ENCODE peak calls at places on chromosomes 5 and 9, in six cellular contexts. H is heart right ventricle, T is neural crest cell, K is Peyer's patch, Y is HCT116, S is glutamatergic neuron. N is an unnamed sample.

GRCh38 chr9:119234636-119235035 is 134.6 kb downstream of the BRINP1 start:
- DNase-seq in H (no peak), T (no peak), K (no peak), Y (no peak), S (no peak), N (no peak)

GRCh38 chr9:27476870-27477269 is 47.2 kb upstream of the IFNK start:
- DNase-seq in H (no peak), T (no peak), K (no peak), Y (no peak), S (no peak), N (no peak)

GRCh38 chr5:72507360-72508238 is at the start of gene ZNF366:
- DNase-seq in H (no peak), T (no peak), K (no peak), Y (no peak), S (no peak), N (peak)

GRCh38 chr9:109742759-109743388 is 37.1 kb upstream of the PALM2AKAP2 start:
- DNase-seq in H (no peak), T (no peak), K (no peak), Y (no peak), S (no peak), N (no peak)

GRCh38 chr9:116437411-116438370 is 249.4 kb upstream of the TRIM32 start:
- DNase-seq in H (no peak), T (no peak), K (no peak), Y (no peak), S (no peak), N (no peak)

GRCh38 chr9:128361296-128361980 is 9.7 kb upstream of the URM1 start:
- DNase-seq in H (no peak), T (no peak), K (no peak), Y (no peak), S (no peak), N (no peak)

GRCh38 chr9:107019216-107019615 is 156.2 kb downstream of the ZNF462 start:
- DNase-seq in H (no peak), T (no peak), K (no peak), Y (no peak), S (no peak), N (no peak)

GRCh38 chr5:56950626-56951130 is 1.2 kb downstream of the MIER3 start:
- DNase-seq in H (peak), T (peak), K (peak), Y (peak), S (peak), N (peak)

GRCh38 chr5:157818368-157818767 is 40.6 kb downstream of the CLINT1 start:
- DNase-seq in H (no peak), T (no peak), K (no peak), Y (no peak), S (no peak), N (no peak)

GRCh38 chr5:40603378-40603777 is 76.3 kb upstream of the PTGER4 start:
- DNase-seq in H (no peak), T (no peak), K (no peak), Y (no peak), S (no peak), N (no peak)

GRCh38 chr5:56908942-56909293 is 478 bp upstream of the SETD9 start:
- DNase-seq in H (peak), T (no peak), K (no peak), Y (peak), S (peak), N (no peak)

GRCh38 chr5:14745753-14746152 is 81.2 kb downstream of the OTULIN start:
- DNase-seq in H (no peak), T (no peak), K (no peak), Y (no peak), S (no peak), N (no peak)

GRCh38 chr9:33498387-33498786 is 24.7 kb upstream of the NOL6 start:
- DNase-seq in H (no peak), T (no peak), K (no peak), Y (no peak), S (no peak), N (no peak)
- TF ChIP-seq CTCF in H (no peak), T (peak), K (no peak), Y (no peak), S (peak), N (peak)

DNA sequence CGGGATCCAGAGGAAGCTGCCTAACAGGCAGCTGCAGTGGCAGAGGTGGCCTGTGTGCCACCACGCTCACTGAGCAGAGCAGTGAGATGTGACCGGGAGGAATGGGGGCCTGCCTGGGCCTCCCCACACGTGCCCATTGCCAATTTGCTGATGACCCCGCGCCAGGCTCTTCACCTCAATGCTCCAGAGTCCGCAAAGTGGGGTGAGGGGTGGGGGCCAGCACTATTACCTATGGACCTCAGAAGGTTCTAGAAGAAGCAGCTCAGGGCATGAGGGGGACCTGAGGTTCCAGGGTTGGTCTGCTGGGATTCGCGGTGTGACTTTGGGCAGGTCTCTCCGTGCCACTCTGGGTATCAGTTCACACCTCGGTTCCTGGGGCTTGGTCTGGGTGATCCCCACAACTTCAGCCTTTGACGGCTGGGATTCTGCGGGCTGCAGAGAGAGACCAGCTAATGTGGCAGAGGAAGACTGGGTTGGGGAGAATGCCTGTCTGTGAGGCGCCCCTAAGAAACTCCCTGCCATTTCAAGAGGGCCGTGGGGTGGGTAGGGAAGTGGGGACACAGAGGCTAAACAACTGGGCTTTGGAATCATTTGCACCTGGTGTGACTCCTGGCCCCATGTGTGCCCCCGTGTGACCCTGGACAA is 231.0 kb upstream of the MVB12B start:
- DNase-seq in H (no peak), T (no peak), K (no peak), Y (no peak), S (no peak), N (no peak)
- TF ChIP-seq CTCF in H (no peak), T (no peak), K (no peak), Y (no peak), S (no peak), N (no peak)

GRCh38 chr9:80285325-80285724 is 713.6 kb downstream of the TLE4 start:
- DNase-seq in H (no peak), T (no peak), K (no peak), Y (no peak), S (no peak), N (no peak)
- TF ChIP-seq CTCF in H (no peak), T (peak), K (no peak), Y (no peak), S (no peak), N (no peak)

GRCh38 chr5:59450245-59450644 is 443.3 kb downstream of the PDE4D start:
- DNase-seq in H (no peak), T (no peak), K (no peak), Y (no peak), S (no peak), N (no peak)
- TF ChIP-seq CTCF in H (peak), T (peak), K (peak), Y (peak), S (peak), N (no peak)

GRCh38 chr9:108694191-108694590 is 161.6 kb downstream of the ACTL7B start:
- DNase-seq in H (no peak), T (no peak), K (no peak), Y (no peak), S (no peak), N (no peak)

GRCh38 chr9:108688051-108688450 is 167.7 kb downstream of the ACTL7B start:
- DNase-seq in H (no peak), T (no peak), K (no peak), Y (no peak), S (no peak), N (no peak)

GRCh38 chr9:108696156-108696555 is 159.6 kb downstream of the ACTL7B start:
- DNase-seq in H (no peak), T (no peak), K (no peak), Y (no peak), S (no peak), N (no peak)

GRCh38 chr9:108687360-108687981 is 168.3 kb downstream of the ACTL7B start:
- DNase-seq in H (no peak), T (no peak), K (no peak), Y (no peak), S (no peak), N (no peak)

DNA sequence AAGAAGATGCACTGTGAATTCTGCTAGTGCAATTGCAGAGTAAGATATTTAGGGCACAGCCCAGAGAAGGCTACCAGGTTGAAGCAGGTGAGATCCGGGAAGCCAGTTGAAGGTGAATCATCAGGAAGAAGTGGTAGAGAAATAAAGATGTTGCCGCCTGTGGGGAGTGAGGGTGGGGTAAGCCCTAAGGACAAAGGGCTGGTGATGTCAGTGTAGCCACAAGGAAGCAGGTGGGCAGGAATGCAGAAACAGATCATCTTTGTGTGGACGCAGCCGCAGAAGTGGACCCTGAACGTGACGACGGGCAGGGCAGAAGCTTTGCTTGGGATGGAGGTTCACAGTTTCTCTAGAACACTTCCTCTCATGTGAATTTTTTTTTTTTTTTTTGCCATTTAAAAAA is 164.2 kb downstream of the ACTL7B start:
- DNase-seq in H (no peak), T (no peak), K (peak), Y (peak), S (no peak), N (no peak)
- TF ChIP-seq CTCF in H (no peak), T (no peak), K (no peak), Y (no peak), S (no peak), N (no peak)

GRCh38 chr5:116361171-116361967 is 213.3 kb downstream of the SEMA6A start:
- DNase-seq in H (peak), T (peak), K (peak), Y (no peak), S (peak), N (peak)
- TF ChIP-seq CTCF in H (peak), T (peak), K (peak), Y (no peak), S (no peak), N (no peak)

N was measured in endothelial cell.